ENCODE peak calls at places on chromosomes 3 and 15, in seven cellular contexts. Q is IMR-90, J is cardiac muscle cell, T is transverse colon, I is astrocyte, L is epithelial cell of esophagus, S is Calu3. W is an unnamed sample.

GRCh38 chr3:18424862-18425640 is at the start of gene SATB1:
- DNase-seq in Q (peak), T (peak), L (peak), I (peak), J (peak), S (peak), W (peak)

GRCh38 chr3:161474139-161474538 is 22.5 kb upstream of the OTOL1 start:
- DNase-seq in Q (no peak), T (no peak), L (no peak), S (no peak), J (no peak), I (no peak), W (no peak)

GRCh38 chr3:152126260-152126659 is 142.5 kb upstream of the MBNL1 start:
- DNase-seq in Q (peak), L (peak), T (no peak), J (peak), S (no peak), I (peak), W (no peak)

GRCh38 chr15:64464271-64465005 is 4.1 kb downstream of the ZNF609 start:
- DNase-seq in I (peak), Q (peak), T (no peak), L (no peak), S (no peak), J (peak), W (no peak)

GRCh38 chr3:154875142-154875541 is 205.0 kb upstream of the MME start:
- DNase-seq in L (no peak), I (no peak), J (no peak), S (no peak), T (no peak), Q (no peak), W (no peak)

GRCh38 chr3:15685927-15686326 is 84.4 kb downstream of the BTD start:
- DNase-seq in T (no peak), L (no peak), I (no peak), Q (no peak), S (no peak), J (no peak), W (no peak)

GRCh38 chr3:13670292-13670691 is 121.4 kb downstream of the FBLN2 start:
- DNase-seq in J (no peak), I (no peak), L (no peak), Q (no peak), S (no peak), T (no peak), W (no peak)

GRCh38 chr3:40810813-40811212 is 286.1 kb downstream of the ZNF621 start:
- DNase-seq in T (no peak), L (no peak), Q (no peak), I (no peak), S (no peak), J (no peak), W (no peak)

GRCh38 chr15:92970656-92971055 is 70.5 kb downstream of the CHD2 start:
- DNase-seq in I (no peak), L (no peak), J (no peak), S (no peak), Q (peak), T (no peak), W (no peak)

GRCh38 chr3:111541911-111542483 is at the start of gene CD96:
- DNase-seq in S (no peak), I (peak), J (peak), L (no peak), T (peak), Q (peak), W (no peak)

GRCh38 chr15:27847775-27848710 is 251.1 kb downstream of the OCA2 start:
- DNase-seq in T (no peak), I (no peak), J (no peak), L (no peak), S (no peak), Q (no peak), W (no peak)

GRCh38 chr3:13587442-13587841 is 38.5 kb downstream of the FBLN2 start:
- DNase-seq in T (no peak), J (no peak), L (no peak), S (no peak), Q (no peak), I (no peak), W (no peak)

GRCh38 chr15:98727115-98728040 is 79.0 kb downstream of the IGF1R start:
- DNase-seq in I (peak), Q (peak), J (peak), S (peak), T (peak), L (peak), W (peak)

GRCh38 chr15:74833376-74834107 is 7.1 kb downstream of the CPLX3 start:
- DNase-seq in J (no peak), I (no peak), S (no peak), T (no peak), L (no peak), Q (no peak), W (no peak)

GRCh38 chr15:88835646-88836045 is 32.4 kb downstream of the ACAN start:
- DNase-seq in S (no peak), T (no peak), Q (peak), L (peak), J (peak), I (peak), W (no peak)

GRCh38 chr15:27627623-27628022 is 471.5 kb downstream of the OCA2 start:
- DNase-seq in T (no peak), Q (no peak), J (no peak), I (no peak), L (no peak), S (no peak), W (no peak)

GRCh38 chr15:76057332-76058000 is 2.3 kb upstream of the TMEM266 start:
- DNase-seq in T (peak), Q (peak), I (no peak), J (peak), L (peak), S (peak), W (no peak)

GRCh38 chr3:36700537-36701248 is 63.7 kb downstream of the DCLK3 start:
- DNase-seq in I (peak), T (no peak), L (peak), Q (peak), S (peak), J (peak), W (no peak)

GRCh38 chr3:151838574-151839312 is 24.8 kb downstream of the AADAC start:
- DNase-seq in L (peak), I (peak), Q (peak), S (peak), T (peak), J (peak), W (no peak)

GRCh38 chr3:72388644-72389043 is 459.6 kb downstream of the SHQ1 start:
- DNase-seq in J (no peak), S (no peak), I (no peak), L (no peak), T (no peak), Q (no peak), W (no peak)

GRCh38 chr15:32994810-32995424 is 199.6 kb downstream of the FMN1 start:
- DNase-seq in J (peak), Q (peak), T (no peak), I (peak), S (no peak), L (peak), W (no peak)
- TF ChIP-seq CTCF in J (peak), Q (peak), T (peak), I (peak), S (no peak), L (peak), W (peak)

GRCh38 chr3:119492810-119493209 is 5.5 kb upstream of the TIMMDC1 start:
- DNase-seq in I (no peak), L (no peak), Q (no peak), J (no peak), S (no peak), T (no peak), W (no peak)

GRCh38 chr3:119494597-119494996 is 3.8 kb upstream of the TIMMDC1 start:
- DNase-seq in L (no peak), Q (no peak), J (no peak), S (no peak), I (no peak), T (no peak), W (no peak)

GRCh38 chr3:119485563-119485962 is 12.8 kb upstream of the TIMMDC1 start:
- DNase-seq in I (no peak), S (no peak), J (no peak), L (no peak), Q (no peak), T (no peak), W (no peak)

GRCh38 chr3:119492128-119492527 is 6.2 kb upstream of the TIMMDC1 start:
- DNase-seq in L (no peak), S (no peak), Q (no peak), T (no peak), J (no peak), I (no peak), W (no peak)

GRCh38 chr3:119490153-119490552 is 8.2 kb upstream of the TIMMDC1 start:
- DNase-seq in I (no peak), J (no peak), T (no peak), S (no peak), L (no peak), Q (no peak), W (no peak)
- TF ChIP-seq CTCF in I (no peak), J (no peak), T (no peak), S (no peak), L (no peak), Q (no peak), W (no peak)

DNA sequence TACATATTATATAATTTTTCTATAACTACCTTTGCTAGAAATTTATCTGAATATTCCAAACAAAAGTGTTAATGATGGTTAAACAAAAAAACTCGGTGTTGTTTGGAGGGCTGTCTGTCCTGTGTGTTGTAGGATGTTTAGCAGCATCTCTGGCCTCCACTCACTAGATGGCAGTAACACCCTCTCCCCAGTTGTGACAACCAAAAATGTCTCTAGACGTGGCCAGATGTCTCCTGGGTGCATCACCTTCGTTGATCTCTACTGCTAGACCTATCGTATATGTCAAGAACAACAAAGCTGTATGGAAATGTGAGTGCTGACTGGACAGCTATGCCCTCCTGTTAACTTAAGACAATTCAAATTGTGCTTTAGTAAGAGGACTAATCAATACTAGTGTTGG is 14.1 kb downstream of the ANKRD34C start:
- DNase-seq in Q (no peak), J (no peak), T (no peak), I (no peak), S (no peak), L (no peak), W (no peak)
- TF ChIP-seq CTCF in Q (no peak), J (no peak), T (no peak), I (no peak), S (no peak), L (peak), W (peak)

GRCh38 chr3:908839-909238 is 184.0 kb upstream of the CNTN6 start:
- DNase-seq in J (no peak), S (no peak), L (peak), T (no peak), Q (no peak), I (no peak), W (no peak)
- TF ChIP-seq CTCF in J (no peak), S (no peak), L (peak), T (no peak), Q (no peak), I (peak), W (peak)

DNA sequence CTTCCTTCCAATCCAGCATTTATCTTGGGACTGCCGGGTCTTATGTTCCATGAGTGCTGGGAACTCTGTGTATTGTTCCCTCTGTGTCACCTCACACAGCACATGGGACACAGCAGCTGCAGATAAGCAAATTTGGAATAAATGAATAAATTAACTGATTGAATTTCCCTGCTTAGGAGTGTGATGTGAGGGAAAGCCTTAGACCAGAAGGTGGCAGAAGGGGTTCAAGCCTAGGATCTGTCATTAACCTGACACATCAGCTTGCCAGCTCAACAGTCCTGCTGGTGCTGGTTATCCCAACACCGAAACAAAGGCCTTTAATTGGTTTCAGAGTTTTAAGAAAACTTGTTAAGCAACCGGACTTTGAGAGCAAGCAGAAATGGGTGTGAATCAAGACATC is 114.4 kb downstream of the OXSM start:
- DNase-seq in Q (no peak), T (no peak), I (no peak), S (peak), L (peak), J (no peak), W (no peak)
- TF ChIP-seq CTCF in Q (no peak), T (no peak), I (no peak), S (no peak), L (peak), J (no peak), W (no peak)

GRCh38 chr3:29668728-29669127 is 387.9 kb downstream of the RBMS3 start:
- DNase-seq in I (no peak), T (no peak), L (no peak), Q (no peak), J (no peak), S (no peak), W (no peak)
- TF ChIP-seq CTCF in I (no peak), T (no peak), L (no peak), Q (no peak), J (no peak), S (no peak), W (no peak)

GRCh38 chr15:77983708-77984445 is 93.6 kb downstream of the TBC1D2B start:
- DNase-seq in S (peak), T (no peak), Q (no peak), L (peak), J (no peak), I (no peak), W (no peak)
- TF ChIP-seq CTCF in S (no peak), T (no peak), Q (no peak), L (peak), J (peak), I (no peak), W (peak)

GRCh38 chr3:127212711-127213110 is 19.8 kb downstream of the PRR23E start:
- DNase-seq in I (no peak), S (no peak), L (no peak), Q (no peak), J (no peak), T (no peak), W (peak)

GRCh38 chr3:127213381-127213918 is 20.5 kb downstream of the PRR23E start:
- DNase-seq in S (no peak), I (no peak), Q (no peak), L (no peak), J (no peak), T (no peak), W (peak)

GRCh38 chr3:127210654-127210943 is 17.7 kb downstream of the PRR23E start:
- DNase-seq in J (no peak), S (no peak), Q (no peak), L (no peak), T (no peak), I (no peak), W (peak)

GRCh38 chr3:127211118-127212060 is 18.5 kb downstream of the PRR23E start:
- DNase-seq in I (no peak), J (no peak), L (no peak), T (no peak), S (no peak), Q (no peak), W (peak)

GRCh38 chr3:127212231-127212630 is 19.3 kb downstream of the PRR23E start:
- DNase-seq in I (no peak), Q (no peak), T (no peak), S (no peak), J (no peak), L (no peak), W (peak)
- TF ChIP-seq CTCF in I (no peak), Q (no peak), T (no peak), S (no peak), J (no peak), L (no peak), W (no peak)